ENCODE peak calls at places on chromosomes 4 and X, in eight cellular contexts. B, H, V, T, A, P, C and M are unnamed samples.

GRCh38 chr4:96652158-96652557 is 812.3 kb downstream of the PDHA2 start:
- DNase-seq in B (no peak), H (no peak), V (no peak), T (no peak), A (no peak), P (no peak), C (peak; percentile 58), M (no peak)

GRCh38 chr4:158068063-158068462 is 104.8 kb downstream of the GASK1B start:
- DNase-seq in B (no peak), H (no peak), V (no peak), T (no peak), A (no peak), P (no peak), C (peak; percentile 63), M (no peak)

GRCh38 chrX:4379071-4379470 is 665.6 kb upstream of the PRKX start:
- DNase-seq in B (no peak), H (no peak), V (no peak), T (no peak), A (no peak), P (no peak), C (no peak), M (no peak)

GRCh38 chr4:86730310-86730709 is 118.9 kb downstream of the SLC10A6 start:
- DNase-seq in B (no peak), H (no peak), V (no peak), T (no peak), A (no peak), P (no peak), C (no peak), M (peak; percentile 12)

GRCh38 chr4:159229164-159229563 is 126.3 kb downstream of the RAPGEF2 start:
- DNase-seq in B (no peak), H (no peak), V (no peak), T (no peak), A (no peak), P (no peak), C (peak; percentile 95), M (no peak)

GRCh38 chr4:8115916-8116315 is 42.7 kb downstream of the ABLIM2 start:
- DNase-seq in B (no peak), H (peak; percentile 54), V (no peak), T (no peak), A (no peak), P (no peak), C (no peak), M (peak; percentile 9)

GRCh38 chrX:21905976-21906375 is 34.5 kb upstream of the SMS start:
- DNase-seq in B (no peak), H (no peak), V (no peak), T (no peak), A (no peak), P (no peak), C (no peak), M (no peak)

GRCh38 chr4:71526626-71527406 is 188.0 kb downstream of the SLC4A4 start:
- DNase-seq in B (peak; percentile 6), H (no peak), V (no peak), T (no peak), A (no peak), P (no peak), C (no peak), M (no peak)

GRCh38 chrX:65502618-65503017 is 32.0 kb downstream of the LAS1L start:
- DNase-seq in B (no peak), H (no peak), V (no peak), T (no peak), A (no peak), P (no peak), C (no peak), M (no peak)

GRCh38 chr4:87365348-87365747 is 25.6 kb downstream of the HSD17B11 start:
- DNase-seq in B (no peak), H (no peak), V (no peak), T (no peak), A (no peak), P (no peak), C (no peak), M (no peak)

GRCh38 chr4:54548831-54549460 is 108.8 kb upstream of the KIT start:
- DNase-seq in B (no peak), H (no peak), V (no peak), T (no peak), A (no peak), P (no peak), C (no peak), M (no peak)

GRCh38 chrX:4925911-4926310 is 1212.5 kb upstream of the PRKX start:
- DNase-seq in B (no peak), H (no peak), V (no peak), T (no peak), A (no peak), P (no peak), C (peak; percentile 56), M (no peak)

GRCh38 chr4:23614284-23614892 is 275.5 kb downstream of the PPARGC1A start:
- DNase-seq in B (peak; percentile 51), H (no peak), V (peak; percentile 22), T (no peak), A (no peak), P (no peak), C (peak; percentile 61), M (no peak)

GRCh38 chrX:49972313-49972712 is 49.9 kb downstream of the CLCN5 start:
- DNase-seq in B (no peak), H (no peak), V (no peak), T (no peak), A (no peak), P (no peak), C (peak; percentile 29), M (no peak)

GRCh38 chr4:1300466-1301455 is 11.1 kb downstream of the MAEA start:
- DNase-seq in B (no peak), H (no peak), V (no peak), T (peak; percentile 89), A (no peak), P (peak; percentile 54), C (peak; percentile 61), M (no peak)

GRCh38 chr4:184822356-184822755 is 3.4 kb downstream of the ACSL1 start:
- DNase-seq in B (no peak), H (no peak), V (no peak), T (no peak), A (no peak), P (no peak), C (no peak), M (no peak)
- H3K4me1 ChIP-seq in B (peaks cover 67% of the 10 kb centered on the region), H (peaks cover 29% of the 10 kb centered on the region), V (peaks cover 5% of the 10 kb centered on the region), T (peaks cover 11% of the 10 kb centered on the region), A (peaks cover 3% of the 10 kb centered on the region), P (peaks cover 10% of the 10 kb centered on the region), C (peaks cover 4% of the 10 kb centered on the region), M (peaks cover 75% of the 10 kb centered on the region)

GRCh38 chr4:112517067-112517588 is 1.1 kb upstream of the NEUROG2 start:
- DNase-seq in B (peak; percentile 51), H (no peak), V (no peak), T (peak; percentile 47), A (no peak), P (no peak), C (no peak), M (no peak)

GRCh38 chr4:112519689-112520597 is 4.0 kb upstream of the NEUROG2 start:
- DNase-seq in B (no peak), H (no peak), V (no peak), T (no peak), A (no peak), P (no peak), C (no peak), M (no peak)

GRCh38 chr4:112517911-112518310 is 1.9 kb upstream of the NEUROG2 start:
- DNase-seq in B (no peak), H (no peak), V (no peak), T (no peak), A (no peak), P (no peak), C (no peak), M (no peak)

GRCh38 chr4:112520598-112521122 is 4.7 kb upstream of the NEUROG2 start:
- DNase-seq in B (no peak), H (no peak), V (no peak), T (no peak), A (no peak), P (no peak), C (no peak), M (no peak)

GRCh38 chr4:112518675-112519074 is 2.7 kb upstream of the NEUROG2 start:
- DNase-seq in B (no peak), H (no peak), V (no peak), T (no peak), A (no peak), P (no peak), C (no peak), M (no peak)
- H3K4me1 ChIP-seq in B (peaks cover 48% of the 10 kb centered on the region), H (peaks cover 39% of the 10 kb centered on the region), V (peaks cover 16% of the 10 kb centered on the region), T (peaks cover 55% of the 10 kb centered on the region), A (peaks cover 8% of the 10 kb centered on the region), P (peaks cover 31% of the 10 kb centered on the region), C (peaks cover 6% of the 10 kb centered on the region), M (peaks cover 14% of the 10 kb centered on the region)

DNA sequence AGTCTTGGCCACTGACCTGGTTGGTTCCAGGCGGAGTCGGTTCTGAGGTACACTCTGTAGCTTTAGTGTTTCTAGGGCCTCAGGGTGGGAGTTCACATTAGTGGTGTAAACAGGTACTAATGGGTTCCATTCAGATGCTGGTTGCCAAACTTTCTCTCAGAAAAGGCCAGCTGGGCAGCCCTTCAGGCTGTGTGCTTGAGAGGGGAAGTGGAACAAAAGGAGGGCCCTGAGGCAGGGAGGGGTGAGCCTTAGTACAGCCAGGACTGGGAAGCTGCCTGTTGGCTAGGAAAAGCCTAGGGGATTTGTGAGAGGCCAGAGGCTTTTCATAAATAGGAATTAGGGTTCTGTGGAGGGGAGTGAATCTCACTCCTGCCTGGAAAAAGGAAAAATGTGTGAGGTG is 24.9 kb downstream of the NHSL2 start:
- DNase-seq in B (no peak), H (no peak), V (no peak), T (no peak), A (no peak), P (peak; percentile 41), C (no peak), M (no peak)
- H3K4me1 ChIP-seq in B (no peaks in the 10 kb centered on the region), H (no peaks in the 10 kb centered on the region), V (no peaks in the 10 kb centered on the region), T (no peaks in the 10 kb centered on the region), A (no peaks in the 10 kb centered on the region), P (no peaks in the 10 kb centered on the region), C (no peaks in the 10 kb centered on the region), M (no peaks in the 10 kb centered on the region)

GRCh38 chr4:138224614-138225013 is 17.5 kb downstream of the SLC7A11 start:
- DNase-seq in B (no peak), H (no peak), V (no peak), T (no peak), A (no peak), P (no peak), C (no peak), M (no peak)

GRCh38 chr4:138223191-138223910 is 18.8 kb downstream of the SLC7A11 start:
- DNase-seq in B (peak; percentile 71), H (no peak), V (no peak), T (no peak), A (no peak), P (no peak), C (no peak), M (no peak)

GRCh38 chr4:138226351-138226750 is 15.8 kb downstream of the SLC7A11 start:
- DNase-seq in B (no peak), H (no peak), V (no peak), T (no peak), A (no peak), P (no peak), C (no peak), M (no peak)

GRCh38 chr4:138222041-138222440 is 20.1 kb downstream of the SLC7A11 start:
- DNase-seq in B (no peak), H (no peak), V (peak; percentile 12), T (no peak), A (no peak), P (no peak), C (peak; percentile 80), M (no peak)

DNA sequence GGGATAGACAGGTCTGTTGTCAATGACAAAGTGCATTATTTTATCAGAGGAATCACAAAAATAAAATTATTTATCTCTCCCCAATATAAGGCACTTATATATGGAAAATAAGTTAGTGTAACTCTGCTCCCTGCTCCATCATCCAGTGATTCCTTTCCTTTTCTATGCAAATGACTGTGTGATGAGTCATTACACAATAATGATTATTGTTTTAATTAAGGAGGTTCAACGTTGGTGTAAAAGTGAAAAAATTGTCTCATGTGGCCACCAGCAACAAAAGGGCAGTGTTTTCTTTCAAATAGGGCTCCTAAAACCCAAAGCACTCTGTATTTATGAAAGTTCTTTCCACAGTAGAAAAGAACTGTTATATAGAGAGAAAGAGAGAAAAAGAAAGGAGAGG is 16.7 kb downstream of the SLC7A11 start:
- DNase-seq in B (no peak), H (no peak), V (no peak), T (no peak), A (no peak), P (no peak), C (peak; percentile 28), M (no peak)
- H3K4me1 ChIP-seq in B (peaks cover 34% of the 10 kb centered on the region), H (no peaks in the 10 kb centered on the region), V (peaks cover 11% of the 10 kb centered on the region), T (no peaks in the 10 kb centered on the region), A (no peaks in the 10 kb centered on the region), P (peaks cover 5% of the 10 kb centered on the region), C (peaks cover 5% of the 10 kb centered on the region), M (no peaks in the 10 kb centered on the region)